ENCODE peak calls at places on chromosomes 3 and 15, in four cellular contexts. One of them, this sample, is unnamed.

GRCh38 chr3:99041747-99042146 is 140.3 kb upstream of the DCBLD2 start:
- DNase-seq in A549: no peak
- DNase-seq in adrenal gland: no peak
- DNase-seq in astrocyte of the cerebellum: no peak
- DNase-seq in this sample: no peak

GRCh38 chr15:47066386-47066785 is 650.9 kb upstream of the SEMA6D start:
- DNase-seq in adrenal gland: no peak
- DNase-seq in astrocyte of the cerebellum: no peak
- DNase-seq in A549: no peak
- DNase-seq in this sample: no peak

GRCh38 chr3:161171113-161171512 is 50.0 kb upstream of the NMD3 start:
- DNase-seq in astrocyte of the cerebellum: peak; percentile 67
- DNase-seq in A549: peak; percentile 3
- DNase-seq in adrenal gland: peak; percentile 80
- DNase-seq in this sample: no peak

GRCh38 chr15:89556413-89557262 is 18.6 kb upstream of the TICRR start:
- DNase-seq in astrocyte of the cerebellum: peak; percentile 75
- DNase-seq in A549: peak; percentile 89
- DNase-seq in adrenal gland: peak; percentile 54
- DNase-seq in this sample: peak; percentile 44

GRCh38 chr3:188197388-188197847 is 43.5 kb downstream of the LPP start:
- DNase-seq in astrocyte of the cerebellum: no peak
- DNase-seq in adrenal gland: no peak
- DNase-seq in A549: no peak
- DNase-seq in this sample: no peak

GRCh38 chr3:110519066-110519465 is 552.5 kb upstream of the NECTIN3 start:
- DNase-seq in A549: no peak
- DNase-seq in astrocyte of the cerebellum: no peak
- DNase-seq in adrenal gland: no peak
- DNase-seq in this sample: no peak

GRCh38 chr3:179961081-179962078 is 75.4 kb downstream of the PEX5L start:
- DNase-seq in A549: no peak
- DNase-seq in astrocyte of the cerebellum: no peak
- DNase-seq in adrenal gland: no peak
- DNase-seq in this sample: no peak

GRCh38 chr3:99767341-99767740 is 50.3 kb upstream of the CMSS1 start:
- DNase-seq in astrocyte of the cerebellum: peak; percentile 48
- DNase-seq in A549: no peak
- DNase-seq in adrenal gland: no peak
- DNase-seq in this sample: no peak

GRCh38 chr3:171875923-171876412 is 32.8 kb downstream of the TMEM212 start:
- DNase-seq in A549: peak; percentile 51
- DNase-seq in adrenal gland: no peak
- DNase-seq in astrocyte of the cerebellum: no peak
- DNase-seq in this sample: no peak

GRCh38 chr3:22977042-22977441 is 226.1 kb upstream of the UBE2E2 start:
- DNase-seq in astrocyte of the cerebellum: no peak
- DNase-seq in adrenal gland: no peak
- DNase-seq in A549: no peak
- DNase-seq in this sample: no peak

GRCh38 chr3:182789371-182789770 is 3.9 kb upstream of the ATP11B start:
- DNase-seq in adrenal gland: no peak
- DNase-seq in astrocyte of the cerebellum: no peak
- DNase-seq in A549: no peak
- DNase-seq in this sample: no peak

GRCh38 chr15:31439328-31439727 is 112.7 kb downstream of the KLF13 start:
- DNase-seq in astrocyte of the cerebellum: no peak
- DNase-seq in A549: peak; percentile 75
- DNase-seq in adrenal gland: no peak
- DNase-seq in this sample: no peak

GRCh38 chr15:30962079-30962478 is 29.3 kb downstream of the MTMR10 start:
- DNase-seq in A549: no peak
- DNase-seq in adrenal gland: no peak
- DNase-seq in astrocyte of the cerebellum: no peak
- DNase-seq in this sample: no peak

GRCh38 chr15:70424937-70425411 is 327.3 kb upstream of the TLE3 start:
- DNase-seq in adrenal gland: no peak
- DNase-seq in A549: no peak
- DNase-seq in astrocyte of the cerebellum: no peak
- DNase-seq in this sample: no peak

GRCh38 chr3:48478631-48479555 is 25.1 kb downstream of the SHISA5 start:
- DNase-seq in A549: no peak
- DNase-seq in astrocyte of the cerebellum: no peak
- DNase-seq in adrenal gland: no peak
- DNase-seq in this sample: no peak

GRCh38 chr3:149128856-149129255 is 582 bp upstream of the HPS3 start:
- DNase-seq in adrenal gland: no peak
- DNase-seq in astrocyte of the cerebellum: no peak
- DNase-seq in A549: no peak
- DNase-seq in this sample: no peak

GRCh38 chr3:13782501-13782900 is 97.4 kb downstream of the WNT7A start:
- DNase-seq in astrocyte of the cerebellum: no peak
- DNase-seq in adrenal gland: no peak
- DNase-seq in A549: no peak
- DNase-seq in this sample: no peak

GRCh38 chr3:100069472-100069871 is 44.8 kb downstream of the FILIP1L start:
- DNase-seq in A549: no peak
- DNase-seq in adrenal gland: no peak
- DNase-seq in astrocyte of the cerebellum: no peak
- DNase-seq in this sample: no peak

GRCh38 chr3:99167016-99167415 is 265.5 kb upstream of the DCBLD2 start:
- DNase-seq in A549: no peak
- DNase-seq in astrocyte of the cerebellum: no peak
- DNase-seq in adrenal gland: no peak
- DNase-seq in this sample: no peak

GRCh38 chr3:58666683-58667082 is at the start of gene FAM3D:
- DNase-seq in A549: peak; percentile 7
- DNase-seq in adrenal gland: no peak
- DNase-seq in astrocyte of the cerebellum: no peak
- DNase-seq in this sample: no peak

GRCh38 chr15:99993681-99994131 is 260.5 kb upstream of the LYSMD4 start:
- DNase-seq in adrenal gland: no peak
- DNase-seq in astrocyte of the cerebellum: no peak
- DNase-seq in A549: no peak
- DNase-seq in this sample: no peak

GRCh38 chr3:13539285-13539625 is 9.7 kb upstream of the FBLN2 start:
- DNase-seq in A549: no peak
- DNase-seq in adrenal gland: no peak
- DNase-seq in astrocyte of the cerebellum: peak; percentile 20
- DNase-seq in this sample: no peak

GRCh38 chr15:72146934-72147333 is 28.7 kb downstream of the SENP8 start:
- DNase-seq in A549: no peak
- DNase-seq in astrocyte of the cerebellum: no peak
- DNase-seq in adrenal gland: no peak
- DNase-seq in this sample: no peak

GRCh38 chr3:187935623-187936156 is 190.4 kb upstream of the BCL6 start:
- DNase-seq in astrocyte of the cerebellum: no peak
- DNase-seq in adrenal gland: no peak
- DNase-seq in A549: no peak
- DNase-seq in this sample: no peak

GRCh38 chr3:13086594-13086993 is 13.4 kb upstream of the IQSEC1 start:
- DNase-seq in adrenal gland: no peak
- DNase-seq in astrocyte of the cerebellum: no peak
- DNase-seq in A549: no peak
- DNase-seq in this sample: no peak

DNA sequence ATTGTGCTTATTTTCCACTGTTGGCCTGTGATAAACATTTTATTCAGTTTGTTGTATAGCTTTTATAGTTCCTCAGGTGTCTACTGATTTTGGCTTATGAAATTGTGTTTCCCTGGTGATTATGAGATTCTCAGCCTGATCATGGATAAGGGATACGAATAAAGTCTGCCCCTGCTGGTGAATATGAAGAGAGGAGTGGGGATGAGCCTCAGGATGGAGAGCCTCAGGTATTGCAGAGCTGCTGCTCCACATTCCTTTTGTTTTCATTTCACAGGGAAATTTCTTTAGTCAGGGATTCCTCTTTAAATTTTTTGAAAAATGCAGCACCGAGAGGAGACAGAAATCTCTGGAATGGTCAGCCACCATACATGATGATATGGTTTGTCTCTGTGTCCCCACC is 14.7 kb upstream of the RAB6B start:
- DNase-seq in astrocyte of the cerebellum: no peak
- DNase-seq in adrenal gland: no peak
- DNase-seq in A549: no peak
- DNase-seq in this sample: no peak
- TF ChIP-seq CTCF in astrocyte of the cerebellum: peak; percentile 30
- TF ChIP-seq CTCF in adrenal gland: no peak
- TF ChIP-seq CTCF in A549: no peak
- TF ChIP-seq CTCF in this sample: peak; percentile 41

GRCh38 chr15:81722982-81723381 is 322.8 kb downstream of the MEX3B start:
- DNase-seq in astrocyte of the cerebellum: no peak
- DNase-seq in A549: no peak
- DNase-seq in adrenal gland: no peak
- DNase-seq in this sample: no peak
- TF ChIP-seq CTCF in astrocyte of the cerebellum: no peak
- TF ChIP-seq CTCF in A549: no peak
- TF ChIP-seq CTCF in adrenal gland: no peak
- TF ChIP-seq CTCF in this sample: no peak

DNA sequence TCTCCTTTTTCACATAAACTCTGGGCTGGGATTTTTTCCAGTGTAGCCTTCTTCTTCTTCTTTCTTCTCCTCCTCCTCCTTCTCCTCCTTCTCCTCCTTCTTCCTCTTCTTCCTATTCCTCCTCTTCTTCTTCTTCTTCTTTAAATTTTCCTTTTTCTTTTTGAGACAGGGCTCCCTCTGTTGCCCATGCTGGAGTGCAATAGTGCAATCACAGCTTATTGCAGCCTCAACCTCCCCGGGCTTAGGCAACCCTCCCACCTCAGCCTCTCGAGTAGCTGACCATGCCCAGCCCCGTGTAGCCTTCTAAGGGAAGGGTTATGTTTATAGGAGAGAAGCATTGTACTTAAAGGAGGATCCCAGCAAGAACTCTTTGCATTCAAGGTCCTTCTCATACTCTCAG is 24.0 kb upstream of the MYO1E start:
- DNase-seq in adrenal gland: no peak
- DNase-seq in astrocyte of the cerebellum: no peak
- DNase-seq in A549: no peak
- DNase-seq in this sample: no peak
- TF ChIP-seq CTCF in adrenal gland: no peak
- TF ChIP-seq CTCF in astrocyte of the cerebellum: no peak
- TF ChIP-seq CTCF in A549: no peak
- TF ChIP-seq CTCF in this sample: no peak

GRCh38 chr15:65869954-65870871 is 922 bp downstream of the RAB11A start:
- DNase-seq in adrenal gland: peak; percentile 45
- DNase-seq in A549: peak; percentile 65
- DNase-seq in astrocyte of the cerebellum: no peak
- DNase-seq in this sample: peak; percentile 14

GRCh38 chr15:65867244-65867643 is 2.0 kb upstream of the RAB11A start:
- DNase-seq in A549: no peak
- DNase-seq in adrenal gland: no peak
- DNase-seq in astrocyte of the cerebellum: no peak
- DNase-seq in this sample: no peak

GRCh38 chr15:65868546-65869126 is 655 bp upstream of the RAB11A start:
- DNase-seq in A549: no peak
- DNase-seq in astrocyte of the cerebellum: no peak
- DNase-seq in adrenal gland: no peak
- DNase-seq in this sample: no peak

GRCh38 chr15:65870889-65871533 is 1.7 kb downstream of the RAB11A start:
- DNase-seq in adrenal gland: no peak
- DNase-seq in astrocyte of the cerebellum: peak; percentile 11
- DNase-seq in A549: peak; percentile 69
- DNase-seq in this sample: no peak

DNA sequence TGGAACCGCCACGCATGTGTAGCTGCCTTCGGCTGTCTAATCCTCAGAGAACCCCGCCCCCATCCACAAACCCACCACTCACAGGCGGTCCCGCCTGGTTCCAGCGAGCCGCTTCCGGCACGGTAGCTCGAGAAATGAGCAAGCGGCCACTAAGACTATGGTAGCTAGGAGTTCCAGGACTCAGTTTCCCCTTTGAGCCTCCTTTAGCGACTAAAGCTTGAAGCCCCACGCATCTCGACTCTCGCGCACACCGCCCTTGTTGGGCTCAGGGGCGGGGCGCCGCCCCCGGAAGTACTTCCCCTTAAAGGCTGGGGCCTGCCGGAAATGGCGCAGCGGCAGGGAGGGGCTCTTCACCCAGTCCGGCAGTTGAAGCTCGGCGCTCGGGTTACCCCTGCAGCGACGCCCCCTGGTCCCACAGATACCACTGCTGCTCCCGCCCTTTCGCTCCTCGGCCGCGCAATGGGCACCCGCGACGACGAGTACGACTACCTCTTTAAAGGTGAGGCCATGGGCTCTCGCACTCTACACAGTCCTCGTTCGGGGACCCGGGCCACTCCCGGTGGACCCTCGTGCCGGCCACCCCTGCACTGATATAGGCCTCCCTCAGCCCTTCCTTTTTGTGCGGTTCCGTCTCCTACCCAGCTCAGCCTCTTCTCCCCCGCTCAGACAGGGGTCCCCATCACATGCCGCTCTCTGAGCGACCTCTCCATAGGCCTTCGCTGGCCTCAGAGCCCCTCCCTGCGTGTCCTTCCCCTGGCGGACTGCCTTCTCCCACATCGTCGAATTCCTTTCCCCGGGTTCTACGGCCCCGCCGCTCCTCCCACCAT is at the start of gene RAB11A:
- DNase-seq in A549: peak; percentile 99
- DNase-seq in astrocyte of the cerebellum: peak; percentile 89
- DNase-seq in adrenal gland: peak; percentile 96
- DNase-seq in this sample: peak; percentile 89
- TF ChIP-seq CTCF in A549: peak; percentile 35
- TF ChIP-seq CTCF in astrocyte of the cerebellum: peak; percentile 35
- TF ChIP-seq CTCF in adrenal gland: peak; percentile 21
- TF ChIP-seq CTCF in this sample: peak; percentile 42

DNA sequence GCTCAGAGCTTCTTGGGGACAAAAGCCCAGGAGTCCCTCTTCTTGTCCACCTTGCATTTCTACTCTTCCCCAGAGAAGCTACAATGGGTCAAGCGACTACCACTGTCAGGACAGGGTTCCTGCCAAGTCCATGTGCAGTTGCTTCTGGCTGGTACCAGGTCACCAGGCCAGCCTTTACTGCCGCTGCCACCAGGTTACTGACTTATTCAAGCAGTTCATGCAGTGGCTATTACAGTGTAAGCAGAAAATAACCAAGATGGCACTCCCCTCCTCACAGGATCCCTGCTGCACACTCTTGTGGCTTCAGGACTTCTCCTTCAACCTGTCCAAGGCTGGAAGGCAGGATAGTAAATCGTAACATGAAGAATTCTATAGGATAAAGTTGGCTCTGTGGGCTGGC is 42.1 kb downstream of the CTDSPL start:
- DNase-seq in astrocyte of the cerebellum: no peak
- DNase-seq in adrenal gland: no peak
- DNase-seq in A549: no peak
- DNase-seq in this sample: no peak
- TF ChIP-seq CTCF in astrocyte of the cerebellum: no peak
- TF ChIP-seq CTCF in adrenal gland: no peak
- TF ChIP-seq CTCF in A549: no peak
- TF ChIP-seq CTCF in this sample: no peak

GRCh38 chr3:88005066-88005465 is 53.7 kb downstream of the CGGBP1 start:
- DNase-seq in A549: peak; percentile 49
- DNase-seq in adrenal gland: no peak
- DNase-seq in astrocyte of the cerebellum: no peak
- DNase-seq in this sample: no peak
- TF ChIP-seq CTCF in A549: peak; percentile 73
- TF ChIP-seq CTCF in adrenal gland: peak; percentile 47
- TF ChIP-seq CTCF in astrocyte of the cerebellum: no peak
- TF ChIP-seq CTCF in this sample: peak; percentile 43

This sample was measured in progenitor cell of endocrine pancreas.